ENCODE peak calls at places on chromosome 1, in seven cellular contexts. A is IMR-90, P is H1, W is H9, E is trophoblast cell, R is mesendoderm, V is neuronal stem cell. T is an unnamed sample.

GRCh38 chr1:44472614-44473262 is 67.7 kb downstream of the RNF220 start:
- DNase-seq in A (no peak), P (no peak), W (no peak), E (no peak), R (no peak), V (no peak), T (no peak)

GRCh38 chr1:155909894-155910293 is 1.3 kb downstream of the RIT1 start:
- DNase-seq in A (peak; percentile 65), P (no peak), W (no peak), E (peak; percentile 90), R (peak; percentile 38), V (no peak), T (peak; percentile 78)

GRCh38 chr1:60130703-60131102 is 57.1 kb upstream of the C1orf87 start:
- DNase-seq in A (no peak), P (no peak), W (no peak), E (no peak), R (no peak), V (no peak), T (no peak)

GRCh38 chr1:156998301-156998700 is 47.2 kb downstream of the ARHGEF11 start:
- DNase-seq in A (no peak), P (no peak), W (no peak), E (no peak), R (no peak), V (no peak), T (no peak)

GRCh38 chr1:10046356-10047085 is 13.8 kb downstream of the UBE4B start:
- DNase-seq in A (no peak), P (no peak), W (no peak), E (no peak), R (no peak), V (no peak), T (no peak)

GRCh38 chr1:38444311-38444710 is 397.7 kb upstream of the POU3F1 start:
- DNase-seq in A (peak; percentile 69), P (peak; percentile 33), W (no peak), E (no peak), R (no peak), V (no peak), T (no peak)

GRCh38 chr1:15090373-15090772 is 63.2 kb upstream of the TMEM51 start:
- DNase-seq in A (no peak), P (peak; percentile 80), W (peak; percentile 92), E (peak; percentile 84), R (peak; percentile 94), V (peak; percentile 46), T (no peak)

GRCh38 chr1:88250915-88251314 is 433.2 kb upstream of the PKN2 start:
- DNase-seq in A (no peak), P (no peak), W (no peak), E (no peak), R (no peak), V (no peak), T (no peak)

GRCh38 chr1:242081446-242081845 is 82.5 kb upstream of the MAP1LC3C start:
- DNase-seq in A (no peak), P (no peak), W (no peak), E (no peak), R (no peak), V (no peak), T (no peak)

GRCh38 chr1:117010310-117010969 is 8.9 kb downstream of the CD101 start:
- DNase-seq in A (no peak), P (no peak), W (no peak), E (no peak), R (no peak), V (no peak), T (peak; percentile 71)

GRCh38 chr1:218683224-218683623 is 338.1 kb downstream of the TGFB2 start:
- DNase-seq in A (peak; percentile 35), P (no peak), W (no peak), E (no peak), R (no peak), V (no peak), T (no peak)

GRCh38 chr1:40648928-40649591 is 16.4 kb downstream of the RIMS3 start:
- DNase-seq in A (no peak), P (no peak), W (no peak), E (no peak), R (no peak), V (no peak), T (no peak)

GRCh38 chr1:31705080-31705866 is 1.5 kb upstream of the COL16A1 start:
- DNase-seq in A (peak; percentile 55), P (peak; percentile 80), W (peak; percentile 81), E (peak; percentile 84), R (peak; percentile 85), V (no peak), T (peak; percentile 87)

GRCh38 chr1:38919075-38919474 is 22.6 kb downstream of the RHBDL2 start:
- DNase-seq in A (no peak), P (no peak), W (no peak), E (no peak), R (no peak), V (no peak), T (no peak)

GRCh38 chr1:2356401-2356800 is 35.0 kb downstream of the MORN1 start:
- DNase-seq in A (no peak), P (no peak), W (no peak), E (no peak), R (no peak), V (no peak), T (no peak)

GRCh38 chr1:167095368-167095767 is 1.5 kb downstream of the STYXL2 start:
- DNase-seq in A (peak; percentile 61), P (no peak), W (no peak), E (no peak), R (no peak), V (no peak), T (peak; percentile 35)

GRCh38 chr1:114328505-114328904 is 174.8 kb upstream of the SYT6 start:
- DNase-seq in A (no peak), P (no peak), W (no peak), E (no peak), R (no peak), V (no peak), T (no peak)

GRCh38 chr1:9385801-9386573 is 93.3 kb downstream of the SPSB1 start:
- DNase-seq in A (no peak), P (no peak), W (no peak), E (no peak), R (no peak), V (no peak), T (peak; percentile 59)

GRCh38 chr1:59977075-59977410 is 50.5 kb upstream of the CYP2J2 start:
- DNase-seq in A (no peak), P (no peak), W (no peak), E (no peak), R (no peak), V (no peak), T (no peak)

GRCh38 chr1:32716312-32717126 is 13.9 kb upstream of the SYNC start:
- DNase-seq in A (no peak), P (peak; percentile 98), W (peak; percentile 99), E (peak; percentile 92), R (peak; percentile 98), V (peak; percentile 56), T (no peak)

GRCh38 chr1:229158317-229159294 is 112.3 kb upstream of the RAB4A start:
- DNase-seq in A (no peak), P (no peak), W (no peak), E (peak; percentile 38), R (no peak), V (no peak), T (peak; percentile 64)

DNA sequence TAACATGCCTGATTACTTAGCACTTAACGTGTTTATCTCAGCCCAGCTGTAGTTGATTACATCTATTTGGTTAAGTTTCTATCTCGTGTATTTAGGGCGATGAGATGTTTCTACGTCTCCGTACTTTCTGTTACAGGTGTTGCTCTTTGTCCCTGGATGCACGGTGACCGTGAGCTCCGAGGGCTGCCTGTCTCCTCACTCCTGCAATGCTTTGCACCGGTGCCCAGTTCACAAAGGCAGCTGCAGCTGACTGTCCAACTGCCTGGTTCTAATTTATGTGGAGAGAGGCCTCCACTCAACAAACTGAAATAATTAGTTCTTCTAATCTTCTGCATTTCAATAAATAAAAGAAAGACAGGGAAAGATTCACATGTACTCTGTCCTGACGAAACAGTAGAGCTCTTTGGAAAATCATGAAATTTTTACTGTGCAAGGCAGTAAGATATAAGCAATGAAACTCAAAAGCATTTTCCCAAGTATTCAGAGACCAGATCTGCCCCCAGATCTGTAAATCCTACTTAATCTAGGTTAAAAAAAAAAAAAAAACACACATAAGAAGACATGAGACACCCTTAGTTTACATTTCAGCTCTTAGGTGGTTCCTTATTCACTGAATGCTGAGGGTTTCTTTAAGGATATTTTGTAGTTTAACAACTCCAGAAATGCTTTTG is 108.2 kb downstream of the TGFBR3 start:
- DNase-seq in A (no peak), P (no peak), W (no peak), E (no peak), R (no peak), V (no peak), T (no peak)
- H4K8ac ChIP-seq in A (no peak overlapping the region), P (no peak overlapping the region), W (no peak overlapping the region), E (no peak overlapping the region), R (no peak overlapping the region), V (no peak overlapping the region), T (peak overlapping the region; percentile 58)

GRCh38 chr1:162020145-162020544 is 3.5 kb downstream of the OLFML2B start:
- DNase-seq in A (no peak), P (no peak), W (no peak), E (no peak), R (no peak), V (no peak), T (no peak)
- H3K27ac ChIP-seq in A (no peak overlapping the region), P (no peak overlapping the region), W (no peak overlapping the region), E (no peak overlapping the region), R (no peak overlapping the region), V (no peak overlapping the region), T (no peak overlapping the region)

GRCh38 chr1:168476588-168477379 is 67.0 kb downstream of the XCL2 start:
- DNase-seq in A (no peak), P (no peak), W (no peak), E (no peak), R (peak; percentile 53), V (no peak), T (no peak)
- H4K8ac ChIP-seq in A (no peak overlapping the region), P (no peak overlapping the region), W (no peak overlapping the region), E (no peak overlapping the region), R (no peak overlapping the region), V (no peak overlapping the region), T (no peak overlapping the region)

GRCh38 chr1:52748119-52748518 is 21.9 kb downstream of the ZYG11B start:
- DNase-seq in A (no peak), P (no peak), W (no peak), E (no peak), R (no peak), V (no peak), T (no peak)

GRCh38 chr1:52751589-52752306 is 25.5 kb downstream of the ZYG11B start:
- DNase-seq in A (peak; percentile 60), P (no peak), W (no peak), E (no peak), R (no peak), V (no peak), T (peak; percentile 41)

GRCh38 chr1:52756020-52756419 is 29.8 kb downstream of the ZYG11B start:
- DNase-seq in A (no peak), P (no peak), W (no peak), E (no peak), R (peak; percentile 25), V (no peak), T (no peak)

GRCh38 chr1:52753169-52753568 is 26.9 kb downstream of the ZYG11B start:
- DNase-seq in A (no peak), P (no peak), W (no peak), E (no peak), R (no peak), V (no peak), T (no peak)

DNA sequence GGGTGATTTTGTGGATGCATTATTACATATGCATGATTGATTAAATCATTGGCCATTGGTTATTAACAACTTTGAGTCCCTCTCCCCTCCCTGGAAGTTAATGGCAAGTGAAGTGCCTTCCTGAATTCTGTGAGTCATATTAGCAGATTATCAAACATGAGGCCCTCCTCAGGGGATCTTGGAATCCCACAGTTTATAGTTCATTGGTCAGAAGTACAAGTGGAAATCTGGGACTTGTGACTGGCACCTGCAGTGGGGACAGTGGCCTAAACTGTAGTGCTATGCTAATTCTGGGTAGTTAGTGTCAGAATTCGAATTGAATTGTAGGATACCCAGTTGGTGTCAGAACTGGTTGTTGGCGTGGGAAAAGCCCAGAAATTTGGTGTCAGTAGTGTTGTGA is 26.2 kb downstream of the ZYG11B start:
- DNase-seq in A (peak; percentile 35), P (no peak), W (no peak), E (no peak), R (no peak), V (no peak), T (peak; percentile 43)
- H3K27ac ChIP-seq in A (no peak overlapping the region), P (no peak overlapping the region), W (no peak overlapping the region), E (no peak overlapping the region), R (no peak overlapping the region), V (no peak overlapping the region), T (no peak overlapping the region)

T was measured in mesenchymal stem cell.